ENCODE peak calls at places on chromosomes 2 and 18, in ten cellular contexts. E is suprapubic skin, C is sigmoid colon, Q is GM12878, Y is breast epithelium, P is vagina, K is HCT116, W is spleen, N is H1, M is stomach. U is an unnamed sample.

GRCh38 chr18:13611058-13611615 is 115.2 kb downstream of the FAM210A start:
- DNase-seq in C (peak), E (no peak), W (peak), P (peak), K (no peak), Y (peak), M (no peak), Q (no peak), N (no peak), U (peak)

GRCh38 chr2:223580951-223581350 is 21.2 kb downstream of the SCG2 start:
- DNase-seq in Y (no peak), K (no peak), W (no peak), C (no peak), Q (no peak), P (no peak), N (no peak), E (no peak), M (no peak), U (no peak)

GRCh38 chr2:11387100-11387390 is 42.6 kb upstream of the ROCK2 start:
- DNase-seq in C (no peak), P (no peak), Q (no peak), K (no peak), E (no peak), W (no peak), M (no peak), N (no peak), Y (no peak), U (no peak)

GRCh38 chr2:131049150-131049718 is 44.0 kb downstream of the FAM168B start:
- DNase-seq in Y (no peak), W (no peak), C (no peak), E (peak), Q (no peak), N (no peak), K (no peak), M (no peak), P (no peak), U (no peak)

GRCh38 chr2:240953426-240954425 is 44.7 kb upstream of the SNED1 start:
- DNase-seq in P (peak), Y (no peak), N (no peak), Q (no peak), M (peak), C (peak), E (peak), K (no peak), W (peak), U (no peak)

GRCh38 chr2:126751477-126751876 is 95.5 kb downstream of the GYPC start:
- DNase-seq in M (no peak), W (no peak), E (no peak), N (no peak), C (no peak), Q (no peak), P (peak), K (no peak), Y (no peak), U (no peak)

GRCh38 chr2:216606551-216607527 is 26.4 kb upstream of the IGFBP2 start:
- DNase-seq in P (no peak), E (no peak), N (no peak), W (peak), Y (no peak), M (no peak), Q (peak), C (no peak), K (no peak), U (peak)

GRCh38 chr18:32576296-32576916 is 105.7 kb upstream of the GAREM1 start:
- DNase-seq in P (no peak), W (no peak), K (no peak), C (no peak), Y (no peak), M (no peak), E (no peak), N (no peak), Q (no peak), U (no peak)

GRCh38 chr2:159266554-159266953 is 19.9 kb downstream of the WDSUB1 start:
- DNase-seq in M (no peak), W (no peak), Y (no peak), Q (no peak), E (no peak), N (no peak), C (no peak), P (no peak), K (no peak), U (no peak)

GRCh38 chr2:28419705-28420270 is 27.1 kb downstream of the FOSL2 start:
- DNase-seq in K (no peak), E (no peak), N (no peak), M (no peak), Y (no peak), P (no peak), Q (no peak), C (peak), W (no peak), U (no peak)

GRCh38 chr2:204129591-204130270 is 193.2 kb downstream of the ICOS start:
- DNase-seq in P (no peak), K (no peak), Y (no peak), M (no peak), N (no peak), C (no peak), Q (no peak), E (no peak), W (no peak), U (no peak)

GRCh38 chr2:120661551-120661950 is 74.1 kb upstream of the GLI2 start:
- DNase-seq in Y (peak), M (peak), N (no peak), Q (no peak), P (no peak), C (peak), E (no peak), W (no peak), K (no peak), U (no peak)

GRCh38 chr2:22355816-22356433 is 1029.1 kb upstream of the KLHL29 start:
- DNase-seq in M (peak), E (peak), P (no peak), W (no peak), K (no peak), C (peak), Q (no peak), Y (peak), N (no peak), U (no peak)

GRCh38 chr2:69183659-69184058 is 170.7 kb downstream of the ANTXR1 start:
- DNase-seq in M (no peak), E (no peak), P (no peak), N (no peak), Q (no peak), Y (no peak), W (no peak), K (no peak), C (no peak), U (no peak)

GRCh38 chr2:2573658-2574293 is 242.7 kb upstream of the MYT1L start:
- DNase-seq in W (peak), E (no peak), Q (peak), Y (no peak), K (no peak), N (no peak), P (peak), M (peak), C (no peak), U (no peak)

GRCh38 chr2:20190862-20191713 is 33.8 kb downstream of the SDC1 start:
- DNase-seq in M (peak), C (no peak), Y (no peak), K (no peak), Q (no peak), W (no peak), P (no peak), N (peak), E (no peak), U (no peak)

GRCh38 chr2:101815739-101816391 is 118.4 kb downstream of the MAP4K4 start:
- DNase-seq in Q (no peak), C (no peak), Y (no peak), K (no peak), N (no peak), P (no peak), W (no peak), E (no peak), M (no peak), U (no peak)

GRCh38 chr18:12307871-12308385 is at the start of gene TUBB6:
- DNase-seq in W (peak), E (peak), Q (no peak), P (peak), N (no peak), C (peak), M (peak), K (no peak), Y (peak), U (peak)

GRCh38 chr2:138212434-138212833 is 248.2 kb downstream of the HNMT start:
- DNase-seq in E (no peak), P (no peak), K (no peak), C (no peak), Q (no peak), Y (no peak), M (no peak), W (no peak), N (no peak), U (no peak)

GRCh38 chr2:146412625-146413024 is 1432.2 kb upstream of the ACVR2A start:
- DNase-seq in K (peak), P (no peak), M (no peak), W (peak), N (peak), Y (no peak), Q (no peak), E (no peak), C (no peak), U (peak)

GRCh38 chr2:219225350-219225749 is 4.1 kb downstream of the ATG9A start:
- DNase-seq in C (no peak), E (no peak), W (no peak), Q (no peak), N (no peak), P (no peak), Y (no peak), K (no peak), M (no peak), U (peak)

GRCh38 chr2:170651603-170652002 is 63.5 kb upstream of the SP5 start:
- DNase-seq in E (no peak), Y (no peak), P (no peak), N (no peak), W (no peak), K (no peak), Q (no peak), M (no peak), C (no peak), U (no peak)

GRCh38 chr2:74131901-74132300 is 15.8 kb downstream of the BOLA3 start:
- DNase-seq in W (no peak), K (no peak), P (no peak), Q (no peak), E (no peak), C (no peak), N (no peak), M (no peak), Y (no peak), U (no peak)

GRCh38 chr2:74138952-74139323 is 8.8 kb downstream of the BOLA3 start:
- DNase-seq in Y (no peak), W (no peak), N (no peak), C (no peak), Q (no peak), M (no peak), K (no peak), E (no peak), P (no peak), U (no peak)

GRCh38 chr2:74142340-74142739 is 5.4 kb downstream of the BOLA3 start:
- DNase-seq in E (no peak), P (no peak), K (no peak), M (no peak), W (no peak), N (no peak), Y (no peak), Q (no peak), C (no peak), U (no peak)

GRCh38 chr2:74138219-74138951 is 9.3 kb downstream of the BOLA3 start:
- DNase-seq in P (no peak), Q (no peak), W (no peak), C (no peak), E (no peak), M (no peak), Y (no peak), N (no peak), K (no peak), U (no peak)

GRCh38 chr2:74137651-74138050 is 10.1 kb downstream of the BOLA3 start:
- DNase-seq in P (no peak), E (no peak), C (no peak), Q (no peak), W (no peak), K (no peak), N (no peak), M (no peak), Y (no peak), U (no peak)
- TF ChIP-seq POLR2AphosphoS5 in P (no peak), E (no peak), C (no peak), Q (no peak), W (no peak), K (no peak), N (no peak), M (no peak), Y (no peak), U (no peak)

GRCh38 chr2:232550351-232551261 is at the start of the genes EIF4E2 and TIGD1:
- DNase-seq in E (peak), W (peak), C (peak), P (peak), Y (peak), Q (peak), N (peak), M (peak), K (peak), U (peak)
- TF ChIP-seq POLR2A in E (peak), W (peak), C (peak), P (no peak), Y (peak), Q (peak), N (peak), M (peak), K (peak), U (peak)

GRCh38 chr2:63789318-63790051 is 52.2 kb upstream of the UGP2 start:
- DNase-seq in K (no peak), E (no peak), M (no peak), Y (no peak), N (no peak), Q (no peak), W (no peak), C (no peak), P (no peak), U (no peak)

GRCh38 chr2:63790491-63790890 is 51.2 kb upstream of the UGP2 start:
- DNase-seq in N (no peak), Y (no peak), E (no peak), Q (no peak), M (no peak), K (no peak), C (no peak), W (no peak), P (no peak), U (no peak)

GRCh38 chr2:63790913-63791312 is 50.8 kb upstream of the UGP2 start:
- DNase-seq in E (no peak), K (no peak), Q (no peak), Y (no peak), W (no peak), M (no peak), C (no peak), N (no peak), P (no peak), U (no peak)

GRCh38 chr2:63786506-63786905 is 55.2 kb upstream of the UGP2 start:
- DNase-seq in P (no peak), N (no peak), W (no peak), K (no peak), M (no peak), E (no peak), C (no peak), Y (no peak), Q (no peak), U (no peak)

DNA sequence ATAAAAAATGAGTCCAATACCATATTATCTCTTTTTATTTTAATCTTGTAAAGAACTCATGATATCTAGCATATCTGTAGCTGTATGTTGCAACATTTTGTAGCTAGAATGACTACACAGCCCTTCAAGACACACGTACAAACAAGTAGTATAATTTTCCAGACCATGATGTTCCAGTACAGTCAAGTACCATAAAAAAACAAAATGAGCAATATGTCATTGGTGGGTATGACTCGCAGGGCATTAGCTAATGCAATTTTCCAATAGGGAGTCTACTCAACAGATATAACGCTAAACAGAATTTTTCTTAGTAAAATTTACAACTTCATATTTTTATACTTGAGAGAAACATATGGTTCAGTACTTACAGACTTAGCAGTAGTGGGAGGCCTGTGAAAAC is 53.6 kb upstream of the UGP2 start:
- DNase-seq in P (no peak), E (no peak), Y (no peak), W (no peak), C (no peak), M (no peak), K (no peak), N (no peak), Q (no peak), U (no peak)
- TF ChIP-seq POLR2AphosphoS5 in P (no peak), E (no peak), Y (no peak), W (no peak), C (peak), M (no peak), K (no peak), N (no peak), Q (no peak), U (no peak)

GRCh38 chr2:83949361-83949760 is 509.7 kb downstream of the SUCLG1 start:
- DNase-seq in Y (no peak), K (no peak), M (no peak), Q (no peak), P (no peak), C (no peak), N (no peak), E (no peak), W (no peak), U (no peak)
- TF ChIP-seq POLR2A in Y (no peak), K (no peak), M (no peak), Q (no peak), P (no peak), C (no peak), N (no peak), E (no peak), W (no peak), U (no peak)

GRCh38 chr2:37205689-37206341 is 9.5 kb downstream of the CEBPZOS start:
- DNase-seq in C (no peak), K (no peak), N (peak), P (no peak), E (no peak), M (no peak), Q (no peak), W (no peak), Y (no peak), U (no peak)
- TF ChIP-seq POLR2AphosphoS5 in C (no peak), K (no peak), N (peak), P (no peak), E (no peak), M (no peak), Q (no peak), W (no peak), Y (no peak), U (no peak)

GRCh38 chr2:37829202-37829601 is 95.9 kb upstream of the RMDN2 start:
- DNase-seq in C (no peak), N (no peak), Q (no peak), Y (no peak), E (no peak), M (no peak), K (no peak), W (peak), P (peak), U (peak)

GRCh38 chr2:37827455-37827854 is 97.6 kb upstream of the RMDN2 start:
- DNase-seq in N (no peak), Q (no peak), P (no peak), K (no peak), C (no peak), E (no peak), W (no peak), M (no peak), Y (no peak), U (no peak)

GRCh38 chr2:37829616-37830385 is 95.3 kb upstream of the RMDN2 start:
- DNase-seq in N (no peak), M (no peak), P (peak), Q (peak), C (no peak), K (no peak), E (no peak), Y (no peak), W (no peak), U (no peak)

GRCh38 chr2:37826611-37827010 is 98.5 kb upstream of the RMDN2 start:
- DNase-seq in N (no peak), C (no peak), Y (no peak), Q (no peak), K (no peak), P (peak), M (no peak), E (no peak), W (no peak), U (no peak)

DNA sequence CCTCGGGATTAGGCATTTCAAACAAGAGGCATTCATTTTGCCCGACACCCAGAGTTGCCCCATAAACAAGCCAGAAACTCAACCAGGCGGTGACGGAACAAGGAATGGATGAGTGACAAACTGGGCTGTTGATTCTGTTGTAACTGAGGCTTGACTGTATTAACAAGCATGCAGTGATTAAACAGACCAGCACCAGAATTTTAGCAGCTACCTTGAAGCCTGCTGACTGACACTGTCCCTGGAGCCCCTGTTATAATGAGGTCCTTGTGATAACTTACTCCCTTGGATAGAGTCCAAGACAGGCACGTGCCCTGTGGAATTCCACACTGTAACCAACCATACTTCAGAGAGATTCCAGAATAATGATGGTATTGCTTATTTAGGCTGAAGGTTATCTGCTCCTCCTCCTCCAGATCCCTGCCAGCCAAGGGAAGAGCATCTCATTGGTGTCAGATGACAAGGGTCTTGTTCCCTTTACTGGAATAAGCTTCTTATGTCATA is 97.1 kb upstream of the RMDN2 start:
- DNase-seq in Q (no peak), Y (no peak), M (no peak), C (no peak), N (no peak), W (no peak), E (no peak), P (peak), K (no peak), U (no peak)
- TF ChIP-seq POLR2A in Q (no peak), Y (no peak), M (no peak), C (no peak), N (no peak), W (no peak), E (no peak), P (no peak), K (no peak), U (no peak)

GRCh38 chr2:109171444-109172334 is 42.7 kb downstream of the SH3RF3 start:
- DNase-seq in Q (no peak), N (no peak), K (no peak), C (peak), Y (no peak), E (no peak), M (peak), P (peak), W (no peak), U (peak)
- TF ChIP-seq POLR2AphosphoS5 in Q (no peak), N (no peak), K (no peak), C (peak), Y (no peak), E (peak), M (peak), P (peak), W (peak), U (peak)